ENCODE peak calls at places on chromosomes 7 and 10, in six cellular contexts. G is vagina, Y is stomach, X is Panc1, H is breast epithelium, B is HCT116. Q is an unnamed sample. For H3K4me1, the result is how much of the 10 kb centered on the place peaks cover.

GRCh38 chr10:6133331-6134098 is 44.7 kb downstream of the RBM17 start:
- DNase-seq in G (no peak), Y (no peak), X (no peak), H (no peak), B (no peak), Q (no peak)

GRCh38 chr7:80225361-80225760 is 90.7 kb downstream of the GNAI1 start:
- DNase-seq in G (no peak), Y (no peak), X (no peak), H (no peak), B (no peak), Q (no peak)

GRCh38 chr7:2241580-2242540 is at the start of the genes MRM2 and NUDT1:
- DNase-seq in G (no peak), Y (peak), X (no peak), H (peak), B (peak), Q (peak)

GRCh38 chr10:16891375-16892313 is 74.4 kb upstream of the RSU1 start:
- DNase-seq in G (no peak), Y (peak), X (peak), H (peak), B (peak), Q (peak)

GRCh38 chr10:451021-451471 is 238.4 kb downstream of the DIP2C start:
- DNase-seq in G (no peak), Y (peak), X (no peak), H (no peak), B (no peak), Q (peak)

GRCh38 chr7:102925962-102926825 is 13.4 kb downstream of the LRRC17 start:
- DNase-seq in G (no peak), Y (no peak), X (no peak), H (no peak), B (no peak), Q (no peak)

GRCh38 chr10:24459836-24460235 is 250.9 kb downstream of the KIAA1217 start:
- DNase-seq in G (no peak), Y (no peak), X (no peak), H (no peak), B (no peak), Q (no peak)

GRCh38 chr7:157704365-157704764 is 367.6 kb downstream of the DNAJB6 start:
- DNase-seq in G (no peak), Y (no peak), X (no peak), H (no peak), B (no peak), Q (peak)

GRCh38 chr7:104857458-104858425 is 156.3 kb upstream of the KMT2E start:
- DNase-seq in G (no peak), Y (no peak), X (no peak), H (no peak), B (no peak), Q (no peak)

GRCh38 chr7:542131-542934 is 22.7 kb upstream of the PDGFA start:
- DNase-seq in G (no peak), Y (no peak), X (no peak), H (no peak), B (no peak), Q (no peak)
- H3K27ac ChIP-seq in G (peak), Y (no peak), X (peak), H (no peak), B (peak), Q (no peak)

GRCh38 chr7:27151945-27152815 is at the start of gene HOXA3:
- DNase-seq in G (no peak), Y (peak), X (no peak), H (peak), B (no peak), Q (peak)
- TF ChIP-seq POLR2AphosphoS5 in G (peak), Y (no peak), X (no peak), H (peak), B (peak), Q (peak)

GRCh38 chr10:123865880-123866279 is 25.7 kb downstream of the CPXM2 start:
- DNase-seq in G (no peak), Y (peak), X (no peak), H (no peak), B (no peak), Q (no peak)
- H3K4me1 ChIP-seq in G (under half), Y (under half), X (under half), H (under half), B (under half), Q (under half)

DNA sequence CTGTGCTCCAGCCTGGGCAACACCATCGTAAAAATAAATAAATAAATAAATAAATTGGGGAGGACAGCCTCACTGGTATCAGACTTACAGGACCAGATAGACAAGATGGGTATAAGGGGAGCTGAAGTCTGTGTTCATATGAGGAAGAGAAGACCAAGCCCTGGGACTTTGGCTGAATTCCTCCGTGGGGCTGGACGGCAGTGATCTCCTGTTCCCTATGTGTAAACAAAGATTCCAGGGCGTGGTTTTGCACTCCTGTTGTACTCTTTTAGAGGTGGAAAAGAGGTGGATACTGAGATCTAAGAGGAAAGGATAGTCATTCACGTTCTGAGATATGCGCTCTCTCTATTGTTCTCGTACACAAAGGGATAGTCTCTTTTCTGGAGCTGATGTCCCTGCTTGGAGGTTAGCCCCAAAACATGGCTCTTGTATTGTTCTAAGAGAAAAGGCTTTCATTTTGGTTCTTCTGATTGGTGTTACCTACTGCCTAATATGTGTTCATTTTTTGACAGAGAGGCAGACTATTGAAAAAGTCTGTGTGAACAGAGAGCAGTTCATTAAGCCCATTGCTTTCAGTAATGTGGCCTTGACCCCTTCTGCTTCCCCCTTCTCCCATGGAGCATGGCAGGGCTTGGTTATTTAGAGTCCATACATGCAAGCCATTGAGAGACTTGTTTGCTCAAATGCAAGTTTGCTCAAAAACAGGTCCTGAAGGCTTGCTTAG is 12.3 kb downstream of the KCTD7 start:
- DNase-seq in G (no peak), Y (no peak), X (no peak), H (no peak), B (no peak), Q (peak)
- H3K27ac ChIP-seq in G (no peak), Y (peak), X (no peak), H (peak), B (no peak), Q (peak)